ENCODE peak calls at places on chromosome 3, in eight cellular contexts. K is type B pancreatic cell, E is spleen, M is psoas muscle, G is cardiac muscle cell, A is CD14-positive monocyte, I is HFF-Myc, T is RWPE2. Y is an unnamed sample.

GRCh38 chr3:166663194-166663593 is 716.9 kb downstream of the ZBBX start:
- DNase-seq in K (no peak), E (no peak), M (no peak), G (no peak), A (no peak), I (no peak), T (no peak), Y (no peak)

GRCh38 chr3:117184574-117184973 is 475.0 kb downstream of the TUSC7 start:
- DNase-seq in K (no peak), E (no peak), M (no peak), G (no peak), A (no peak), I (no peak), T (no peak), Y (no peak)

GRCh38 chr3:147656023-147656422 is 246.9 kb downstream of the ZIC1 start:
- DNase-seq in K (no peak), E (no peak), M (no peak), G (no peak), A (no peak), I (no peak), T (no peak), Y (no peak)

GRCh38 chr3:47646362-47646761 is 67.7 kb upstream of the CSPG5 start:
- DNase-seq in K (no peak), E (no peak), M (no peak), G (no peak), A (no peak), I (no peak), T (no peak), Y (no peak)

GRCh38 chr3:42491876-42492507 is 10.5 kb upstream of the VIPR1 start:
- DNase-seq in K (peak; percentile 29), E (no peak), M (no peak), G (no peak), A (peak; percentile 34), I (no peak), T (peak; percentile 19), Y (no peak)

GRCh38 chr3:59526999-59527398 is 477.2 kb upstream of the CFAP20DC start:
- DNase-seq in K (no peak), E (no peak), M (no peak), G (no peak), A (no peak), I (no peak), T (no peak), Y (no peak)

GRCh38 chr3:20849975-20850374 is 664.0 kb upstream of the SGO1 start:
- DNase-seq in K (no peak), E (no peak), M (no peak), G (no peak), A (no peak), I (no peak), T (no peak), Y (no peak)

GRCh38 chr3:123634149-123635051 is 49.5 kb upstream of the HACD2 start:
- DNase-seq in K (no peak), E (no peak), M (no peak), G (no peak), A (no peak), I (no peak), T (no peak), Y (no peak)

GRCh38 chr3:66297260-66297863 is 76.6 kb downstream of the SLC25A26 start:
- DNase-seq in K (no peak), E (no peak), M (no peak), G (no peak), A (no peak), I (no peak), T (no peak), Y (no peak)

GRCh38 chr3:164236856-164237255 is 841.4 kb downstream of the SI start:
- DNase-seq in K (no peak), E (no peak), M (no peak), G (no peak), A (no peak), I (no peak), T (no peak), Y (no peak)

GRCh38 chr3:72816843-72817485 is 31.3 kb downstream of the SHQ1 start:
- DNase-seq in K (no peak), E (no peak), M (no peak), G (no peak), A (no peak), I (no peak), T (no peak), Y (no peak)

GRCh38 chr3:151391715-151392114 is 7.2 kb upstream of the P2RY12 start:
- DNase-seq in K (no peak), E (no peak), M (no peak), G (no peak), A (no peak), I (no peak), T (no peak), Y (no peak)

GRCh38 chr3:141796436-141797166 is 33.4 kb downstream of the GRK7 start:
- DNase-seq in K (no peak), E (peak; percentile 83), M (no peak), G (no peak), A (peak; percentile 58), I (no peak), T (no peak), Y (peak; percentile 79)

GRCh38 chr3:35784162-35784561 is 144.8 kb downstream of the ARPP21 start:
- DNase-seq in K (no peak), E (no peak), M (no peak), G (no peak), A (no peak), I (no peak), T (no peak), Y (no peak)

GRCh38 chr3:192916455-192917257 is 1.0 kb downstream of the MB21D2 start:
- DNase-seq in K (peak; percentile 71), E (peak; percentile 80), M (peak; percentile 78), G (peak; percentile 78), A (no peak), I (no peak), T (peak; percentile 67), Y (no peak)

GRCh38 chr3:134641671-134642300 is 9.0 kb downstream of the KY start:
- DNase-seq in K (no peak), E (no peak), M (no peak), G (no peak), A (no peak), I (no peak), T (no peak), Y (no peak)

GRCh38 chr3:156373095-156373494 is 181.8 kb downstream of the SSR3 start:
- DNase-seq in K (no peak), E (no peak), M (no peak), G (no peak), A (no peak), I (no peak), T (no peak), Y (no peak)

GRCh38 chr3:30617653-30618052 is 11.3 kb downstream of the TGFBR2 start:
- DNase-seq in K (no peak), E (no peak), M (no peak), G (no peak), A (no peak), I (no peak), T (no peak), Y (no peak)

GRCh38 chr3:98359993-98360675 is 6.5 kb downstream of the OR5K4 start:
- DNase-seq in K (no peak), E (no peak), M (no peak), G (no peak), A (no peak), I (no peak), T (no peak), Y (no peak)

GRCh38 chr3:121552379-121552778 is 6.6 kb upstream of the POLQ start:
- DNase-seq in K (no peak), E (no peak), M (no peak), G (no peak), A (no peak), I (no peak), T (no peak), Y (no peak)

GRCh38 chr3:120614765-120615164 is 18.6 kb downstream of the NDUFB4 start:
- DNase-seq in K (no peak), E (no peak), M (no peak), G (no peak), A (no peak), I (no peak), T (no peak), Y (no peak)

GRCh38 chr3:180063783-180064182 is 27.0 kb upstream of the PEX5L start:
- DNase-seq in K (no peak), E (no peak), M (no peak), G (no peak), A (no peak), I (no peak), T (no peak), Y (no peak)

GRCh38 chr3:61975936-61976335 is 397.4 kb downstream of the FEZF2 start:
- DNase-seq in K (no peak), E (no peak), M (no peak), G (no peak), A (no peak), I (no peak), T (no peak), Y (no peak)

GRCh38 chr3:135860761-135861160 is 104.8 kb upstream of the PPP2R3A start:
- DNase-seq in K (no peak), E (no peak), M (no peak), G (no peak), A (no peak), I (no peak), T (no peak), Y (no peak)

DNA sequence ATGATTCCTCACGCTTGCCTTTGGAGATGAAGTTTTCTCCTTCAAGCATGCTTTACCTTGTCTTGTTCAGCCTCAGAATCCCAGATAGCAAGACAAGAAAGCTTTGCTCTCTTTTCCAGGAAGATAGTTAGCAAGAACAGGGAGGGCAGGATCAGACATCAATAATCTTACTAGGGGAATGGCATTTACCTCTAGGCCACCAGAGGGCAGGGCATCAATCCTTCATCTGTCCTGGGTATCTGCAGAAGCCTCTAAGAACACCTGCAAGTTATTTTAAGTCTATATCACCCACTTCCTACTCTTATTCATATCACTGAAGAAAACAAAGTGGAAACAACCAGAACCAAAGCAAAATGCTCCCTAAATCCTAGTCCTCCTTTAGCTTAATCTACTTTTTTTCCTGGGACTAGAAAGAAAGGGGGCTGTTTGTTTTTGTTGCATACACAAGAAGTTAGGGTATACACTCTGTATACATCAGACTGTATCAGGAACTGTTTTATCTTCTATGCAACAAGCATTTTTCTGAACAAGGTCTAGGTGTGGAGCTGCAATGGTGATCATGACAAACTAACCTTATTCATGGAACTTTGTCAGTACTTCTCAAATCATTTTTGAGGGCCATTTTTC is 862.5 kb downstream of the CADM2 start:
- DNase-seq in K (no peak), E (no peak), M (no peak), G (peak; percentile 62), A (no peak), I (no peak), T (no peak), Y (peak; percentile 8)
- TF ChIP-seq CTCF in K (peak; percentile 77), E (no peak), M (no peak), G (no peak), A (no peak), I (peak; percentile 36), T (peak; percentile 73), Y (peak; percentile 37)

GRCh38 chr3:53227993-53228885 is 27.6 kb downstream of the TKT start:
- DNase-seq in K (no peak), E (peak; percentile 74), M (no peak), G (no peak), A (peak; percentile 29), I (no peak), T (no peak), Y (no peak)
- TF ChIP-seq CTCF in K (no peak), E (no peak), M (no peak), G (no peak), A (no peak), I (no peak), T (no peak), Y (no peak)

GRCh38 chr3:6418492-6418891 is 442.4 kb upstream of the GRM7 start:
- DNase-seq in K (no peak), E (no peak), M (no peak), G (no peak), A (no peak), I (no peak), T (no peak), Y (no peak)
- TF ChIP-seq CTCF in K (no peak), E (no peak), M (no peak), G (no peak), A (no peak), I (no peak), T (no peak), Y (no peak)

GRCh38 chr3:154040283-154040682 is 80.9 kb upstream of the ARHGEF26 start:
- DNase-seq in K (no peak), E (no peak), M (no peak), G (no peak), A (no peak), I (no peak), T (no peak), Y (no peak)
- TF ChIP-seq CTCF in K (peak; percentile 62), E (no peak), M (no peak), G (peak; percentile 41), A (peak; percentile 17), I (peak; percentile 11), T (peak; percentile 46), Y (no peak)

Y was measured in GM20000.